ENCODE peak calls at places on chromosome 10, in four cellular contexts. E is transverse colon, Y is gastrocnemius medialis, O is PC-3. H is an unnamed sample.

GRCh38 chr10:80421369-80422220 is 13.2 kb downstream of the PRXL2A start:
- DNase-seq in E (no peak), Y (no peak), O (no peak), H (no peak)

GRCh38 chr10:107616463-107617131 is 452.1 kb upstream of the SORCS1 start:
- DNase-seq in E (no peak), Y (no peak), O (no peak), H (peak; percentile 42)

GRCh38 chr10:79241990-79242619 is 105.2 kb upstream of the PPIF start:
- DNase-seq in E (peak; percentile 64), Y (peak; percentile 60), O (peak; percentile 93), H (no peak)

GRCh38 chr10:113557389-113558321 is 4.8 kb downstream of the HABP2 start:
- DNase-seq in E (no peak), Y (no peak), O (no peak), H (peak; percentile 9)

GRCh38 chr10:13834581-13835286 is 248.0 kb downstream of the PRPF18 start:
- DNase-seq in E (peak; percentile 22), Y (peak; percentile 27), O (no peak), H (no peak)

GRCh38 chr10:58621379-58622077 is 108.9 kb downstream of the BICC1 start:
- DNase-seq in E (no peak), Y (no peak), O (no peak), H (no peak)

GRCh38 chr10:35643976-35644799 is 2.1 kb upstream of the FZD8 start:
- DNase-seq in E (peak; percentile 13), Y (no peak), O (no peak), H (no peak)

GRCh38 chr10:126059101-126059826 is 162.9 kb downstream of the FANK1 start:
- DNase-seq in E (no peak), Y (no peak), O (peak; percentile 82), H (no peak)

GRCh38 chr10:58217612-58218011 is 50.1 kb downstream of the IPMK start:
- DNase-seq in E (no peak), Y (no peak), O (peak; percentile 38), H (no peak)

GRCh38 chr10:32985781-32986350 is 27.8 kb upstream of the ITGB1 start:
- DNase-seq in E (no peak), Y (no peak), O (peak; percentile 95), H (no peak)

GRCh38 chr10:32995751-32996150 is 37.7 kb upstream of the ITGB1 start:
- DNase-seq in E (no peak), Y (no peak), O (no peak), H (no peak)

GRCh38 chr10:32988604-32989003 is 30.6 kb upstream of the ITGB1 start:
- DNase-seq in E (no peak), Y (no peak), O (no peak), H (no peak)

GRCh38 chr10:32987172-32987571 is 29.1 kb upstream of the ITGB1 start:
- DNase-seq in E (no peak), Y (no peak), O (no peak), H (no peak)

DNA sequence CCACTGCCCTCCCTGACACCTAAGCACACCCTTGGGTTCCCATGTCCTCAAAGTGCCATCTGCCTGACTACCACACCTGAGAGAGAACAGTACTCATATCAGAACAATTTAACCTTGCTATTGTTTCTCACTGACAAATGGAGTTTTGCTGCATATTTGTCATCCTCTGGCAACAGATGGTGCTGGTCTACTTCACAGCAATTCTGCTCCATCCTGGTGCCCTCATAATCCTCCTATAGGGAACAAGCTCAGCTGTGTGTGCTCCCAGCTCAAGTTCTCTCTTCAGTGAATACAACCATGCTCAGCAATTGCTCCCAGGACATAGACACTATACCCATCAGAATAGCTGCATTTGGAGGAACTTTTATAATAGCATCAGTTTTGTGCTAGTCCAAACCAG is 32.8 kb upstream of the ITGB1 start:
- DNase-seq in E (no peak), Y (no peak), O (no peak), H (no peak)
- TF ChIP-seq CTCF in E (no peak), Y (no peak), O (no peak), H (no peak)

GRCh38 chr10:123272171-123272570 is 118.0 kb downstream of the BUB3 start:
- DNase-seq in E (no peak), Y (no peak), O (peak; percentile 25), H (no peak)
- TF ChIP-seq CTCF in E (no peak), Y (no peak), O (peak; percentile 49), H (peak; percentile 30)

GRCh38 chr10:118624747-118625146 is 29.3 kb upstream of the PRLHR start:
- DNase-seq in E (no peak), Y (no peak), O (no peak), H (no peak)

GRCh38 chr10:118625504-118625903 is 30.1 kb upstream of the PRLHR start:
- DNase-seq in E (no peak), Y (no peak), O (no peak), H (no peak)

GRCh38 chr10:118628397-118628796 is 32.9 kb upstream of the PRLHR start:
- DNase-seq in E (no peak), Y (no peak), O (no peak), H (no peak)

GRCh38 chr10:118629211-118629610 is 33.8 kb upstream of the PRLHR start:
- DNase-seq in E (no peak), Y (no peak), O (no peak), H (no peak)

DNA sequence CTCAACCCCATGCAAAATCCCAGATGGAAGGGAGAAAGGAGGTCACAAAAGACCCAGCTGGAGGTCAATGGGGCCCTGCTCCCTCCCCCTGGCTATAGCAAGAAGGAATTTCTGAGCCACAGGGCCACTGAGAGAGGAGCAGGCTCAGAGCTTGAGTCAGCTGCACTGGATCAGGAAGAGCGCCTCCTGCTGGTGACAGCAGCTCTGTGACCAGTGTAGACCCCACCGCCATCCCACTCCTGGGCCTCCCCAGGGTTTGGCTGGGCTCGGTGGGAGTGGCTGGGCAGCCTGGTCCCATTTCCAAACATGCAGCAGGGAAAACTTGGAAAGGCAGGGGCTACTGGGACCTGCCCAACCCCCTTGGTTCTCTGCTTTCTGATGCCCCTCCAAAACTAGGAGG is 31.5 kb upstream of the PRLHR start:
- DNase-seq in E (no peak), Y (no peak), O (no peak), H (no peak)
- TF ChIP-seq CTCF in E (no peak), Y (no peak), O (peak; percentile 40), H (peak; percentile 30)

GRCh38 chr10:99964791-99965190 is 45.0 kb downstream of the DNMBP start:
- DNase-seq in E (no peak), Y (no peak), O (peak; percentile 17), H (no peak)
- TF ChIP-seq CTCF in E (peak; percentile 8), Y (no peak), O (no peak), H (peak; percentile 33)

GRCh38 chr10:69716711-69717560 is 84.8 kb upstream of the COL13A1 start:
- DNase-seq in E (peak; percentile 66), Y (peak; percentile 37), O (peak; percentile 95), H (no peak)
- TF ChIP-seq CTCF in E (peak; percentile 72), Y (peak; percentile 67), O (peak; percentile 99), H (peak; percentile 89)

GRCh38 chr10:81479316-81479715 is 395.7 kb upstream of the NRG3 start:
- DNase-seq in E (no peak), Y (no peak), O (no peak), H (no peak)
- TF ChIP-seq CTCF in E (no peak), Y (no peak), O (no peak), H (no peak)

GRCh38 chr10:88069338-88069737 is 205.9 kb downstream of the PTEN start:
- DNase-seq in E (no peak), Y (no peak), O (no peak), H (no peak)
- TF ChIP-seq CTCF in E (no peak), Y (no peak), O (no peak), H (no peak)

GRCh38 chr10:19663344-19663743 is 152.9 kb upstream of the PLXDC2 start:
- DNase-seq in E (no peak), Y (no peak), O (no peak), H (no peak)
- TF ChIP-seq CTCF in E (no peak), Y (no peak), O (no peak), H (peak; percentile 37)

GRCh38 chr10:117896517-117896916 is 150.2 kb downstream of the RAB11FIP2 start:
- DNase-seq in E (no peak), Y (no peak), O (no peak), H (no peak)
- TF ChIP-seq CTCF in E (no peak), Y (no peak), O (no peak), H (no peak)